ENCODE peak calls at places on chromosomes 4 and X, in seven cellular contexts. Z is fibroblast of lung, P is heart right ventricle, S is tibial artery, B is AG04450, G is AG10803, X is mammary epithelial cell. Q is an unnamed sample.

GRCh38 chr4:1790005-1790404 is 3.1 kb upstream of the FGFR3 start:
- DNase-seq in G (no peak), S (no peak), X (peak), Z (no peak), P (no peak), B (no peak), Q (no peak)

GRCh38 chr4:24871176-24871575 is 41.7 kb downstream of the CCDC149 start:
- DNase-seq in B (no peak), G (no peak), Z (no peak), S (no peak), X (no peak), P (no peak), Q (no peak)

GRCh38 chrX:13938766-13939530 is 90.7 kb downstream of the GEMIN8 start:
- DNase-seq in Z (no peak), P (no peak), G (no peak), S (no peak), B (no peak), X (no peak), Q (no peak)

GRCh38 chr4:21869978-21870745 is 78.4 kb downstream of the KCNIP4 start:
- DNase-seq in G (no peak), B (no peak), P (no peak), S (no peak), Z (no peak), X (peak), Q (no peak)

GRCh38 chr4:78149737-78150136 is 92.6 kb downstream of the FRAS1 start:
- DNase-seq in P (no peak), Z (no peak), B (no peak), G (no peak), S (no peak), X (no peak), Q (no peak)

GRCh38 chrX:155534800-155535199 is 76.4 kb upstream of the F8A3 start:
- DNase-seq in G (no peak), S (no peak), B (no peak), Z (no peak), X (no peak), P (no peak), Q (no peak)

GRCh38 chr4:89245459-89245858 is 62.1 kb downstream of the GPRIN3 start:
- DNase-seq in B (no peak), G (no peak), X (no peak), P (no peak), S (no peak), Z (no peak), Q (no peak)

GRCh38 chr4:103092245-103092644 is 7.4 kb downstream of the BDH2 start:
- DNase-seq in P (no peak), Z (no peak), X (no peak), S (no peak), G (no peak), B (no peak), Q (no peak)

GRCh38 chr4:80137631-80138030 is 59.7 kb upstream of the PRDM8 start:
- DNase-seq in Z (no peak), B (no peak), X (no peak), S (no peak), G (no peak), P (no peak), Q (no peak)

GRCh38 chr4:71235321-71236206 is 103.3 kb upstream of the SLC4A4 start:
- DNase-seq in P (peak), G (no peak), Z (no peak), S (no peak), X (no peak), B (no peak), Q (no peak)

DNA sequence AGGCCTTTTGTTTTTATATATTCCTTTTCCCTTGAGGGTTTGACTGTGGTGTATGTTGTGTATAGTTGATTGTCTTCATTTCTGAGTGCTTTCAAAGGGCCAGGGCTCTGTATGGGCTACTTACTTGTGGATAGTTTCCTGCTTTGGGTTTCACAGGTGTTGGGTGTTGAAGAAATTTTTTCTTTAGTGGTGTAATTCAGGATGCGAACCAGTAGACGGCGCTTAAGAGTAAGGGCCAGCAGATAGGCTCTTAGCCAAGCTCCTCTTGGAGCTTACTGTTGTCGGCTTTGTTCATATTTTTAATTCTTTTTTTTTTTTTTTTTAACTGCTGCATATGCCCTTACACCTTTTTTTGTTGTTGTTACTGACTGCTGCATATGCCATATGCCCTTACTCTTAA is 276.3 kb upstream of the GALNT7 start:
- DNase-seq in S (no peak), P (no peak), X (peak), Z (no peak), B (no peak), G (no peak), Q (no peak)
- TF ChIP-seq CTCF in S (no peak), P (no peak), X (peak), Z (peak), B (peak), G (peak), Q (peak)

DNA sequence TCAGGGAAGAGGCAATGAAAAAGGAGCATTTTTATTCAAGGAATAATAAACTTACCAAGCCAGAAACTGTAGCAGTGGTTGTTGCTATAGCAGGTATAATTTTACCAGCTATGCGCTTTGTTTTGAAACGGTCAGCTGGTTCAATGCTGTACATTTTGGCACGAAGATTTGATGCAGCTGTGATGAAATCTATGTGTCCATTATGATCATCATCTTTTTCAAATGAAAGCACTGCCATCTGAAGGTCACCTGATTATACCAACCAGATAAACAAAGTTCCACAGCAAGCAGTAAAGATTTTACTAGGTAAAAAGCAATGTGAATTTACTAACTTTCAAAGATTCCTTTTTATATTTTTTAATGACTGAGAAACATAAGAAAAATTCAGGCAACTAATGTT is 66.4 kb downstream of the STAP1 start:
- DNase-seq in B (no peak), S (no peak), X (no peak), G (no peak), Z (no peak), P (no peak), Q (no peak)
- TF ChIP-seq CTCF in B (no peak), S (no peak), X (no peak), G (no peak), Z (no peak), P (no peak), Q (no peak)

DNA sequence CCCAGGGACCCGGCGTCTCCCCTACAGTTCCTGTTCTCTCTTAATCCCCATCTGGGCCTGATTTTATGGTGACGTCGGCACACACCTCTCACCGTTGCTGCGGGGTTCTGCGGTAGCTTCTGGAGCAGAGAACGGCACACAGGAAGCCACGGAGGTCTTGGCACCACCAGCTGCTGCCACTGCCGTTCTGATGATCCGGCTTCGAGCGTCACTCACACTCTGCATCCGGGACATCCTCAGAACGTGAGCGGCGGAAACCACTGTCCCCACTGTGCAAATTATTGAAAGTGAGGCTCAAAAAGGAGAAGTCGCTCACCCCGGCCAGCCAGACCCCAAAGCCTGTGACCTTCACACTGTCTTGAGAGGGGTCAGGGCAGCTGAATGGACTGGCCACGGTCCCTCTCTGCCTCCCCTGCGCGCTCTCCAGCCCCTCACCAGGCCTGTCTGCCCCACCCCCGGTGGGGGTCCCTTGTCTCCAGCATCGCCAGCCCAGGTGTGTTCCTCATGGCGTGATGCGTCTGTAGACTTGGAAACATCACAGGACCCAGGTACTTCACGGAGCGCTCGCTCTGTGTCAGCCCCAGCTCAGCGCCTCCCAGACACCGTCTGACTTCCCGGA is 201.1 kb downstream of the AFAP1 start:
- DNase-seq in Z (no peak), G (no peak), X (no peak), B (no peak), P (no peak), S (no peak), Q (no peak)
- TF ChIP-seq CTCF in Z (no peak), G (no peak), X (no peak), B (no peak), P (no peak), S (no peak), Q (no peak)

GRCh38 chrX:114717921-114718320 is 134.0 kb downstream of the HTR2C start:
- DNase-seq in S (no peak), B (no peak), P (no peak), G (no peak), Z (no peak), X (no peak), Q (no peak)
- TF ChIP-seq CTCF in S (no peak), B (no peak), P (no peak), G (peak), Z (no peak), X (no peak), Q (peak)

DNA sequence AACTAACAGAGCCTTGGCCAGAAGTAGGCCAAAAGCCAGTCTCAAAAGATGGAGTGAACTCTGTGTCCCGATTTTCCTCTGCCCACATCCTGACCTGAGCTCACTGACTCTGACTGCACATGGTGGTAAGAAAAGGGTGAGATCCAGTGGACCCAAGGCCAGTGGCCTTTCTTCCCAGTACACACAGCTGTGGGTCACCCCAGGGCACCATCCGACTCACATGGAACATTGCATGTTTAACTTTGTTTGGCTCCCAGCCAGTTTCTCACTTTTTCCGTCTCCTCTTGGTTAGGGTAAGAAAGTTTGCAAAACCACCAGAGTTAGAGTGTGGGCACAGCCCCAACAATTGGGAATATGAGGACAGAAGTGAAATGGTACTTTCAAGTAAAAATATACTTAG is 69.8 kb downstream of the GAB1 start:
- DNase-seq in B (no peak), X (peak), Z (peak), S (peak), P (peak), G (peak), Q (no peak)
- TF ChIP-seq CTCF in B (no peak), X (no peak), Z (no peak), S (no peak), P (no peak), G (no peak), Q (no peak)

GRCh38 chr4:7192252-7193039 is at the start of gene SORCS2:
- DNase-seq in P (peak), Z (peak), S (peak), X (no peak), B (no peak), G (peak), Q (no peak)
- TF ChIP-seq CTCF in P (peak), Z (peak), S (peak), X (peak), B (peak), G (peak), Q (peak)

GRCh38 chrX:34521563-34521962 is 135.5 kb downstream of the TMEM47 start:
- DNase-seq in G (no peak), B (no peak), Z (no peak), P (no peak), S (no peak), X (peak), Q (peak)
- TF ChIP-seq CTCF in G (no peak), B (no peak), Z (no peak), P (no peak), S (no peak), X (peak), Q (peak)

DNA sequence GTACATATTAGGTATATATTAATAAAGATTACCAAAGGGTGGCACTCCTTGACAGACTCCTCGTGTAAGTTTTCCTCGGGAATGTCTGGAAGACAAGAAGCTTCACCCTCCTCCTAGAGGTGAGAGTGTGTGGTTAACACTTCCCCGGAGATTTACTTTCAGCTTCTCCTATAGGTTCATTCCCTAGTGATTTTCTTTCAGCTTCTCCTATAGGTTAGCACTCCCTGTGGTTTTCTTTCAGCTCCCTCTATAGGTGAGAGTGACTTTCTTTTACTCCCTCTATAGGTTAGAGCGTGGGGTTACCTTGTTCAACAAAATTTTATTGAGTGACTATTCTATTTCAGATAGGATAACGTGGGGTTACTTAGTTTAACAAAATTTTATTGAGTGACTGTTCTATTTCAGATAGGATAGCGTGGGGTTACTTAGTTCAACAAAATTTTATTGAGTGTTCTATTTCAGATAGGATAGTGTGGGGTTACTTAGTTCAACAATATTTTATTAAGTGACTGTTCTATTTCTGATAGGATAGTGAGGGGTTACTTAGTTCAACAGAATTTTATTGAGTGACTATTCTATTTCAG is 106.0 kb upstream of the PLAC1 start:
- DNase-seq in P (no peak), B (no peak), G (no peak), X (peak), Z (peak), S (no peak), Q (peak)
- TF ChIP-seq CTCF in P (no peak), B (peak), G (no peak), X (peak), Z (no peak), S (no peak), Q (peak)

DNA sequence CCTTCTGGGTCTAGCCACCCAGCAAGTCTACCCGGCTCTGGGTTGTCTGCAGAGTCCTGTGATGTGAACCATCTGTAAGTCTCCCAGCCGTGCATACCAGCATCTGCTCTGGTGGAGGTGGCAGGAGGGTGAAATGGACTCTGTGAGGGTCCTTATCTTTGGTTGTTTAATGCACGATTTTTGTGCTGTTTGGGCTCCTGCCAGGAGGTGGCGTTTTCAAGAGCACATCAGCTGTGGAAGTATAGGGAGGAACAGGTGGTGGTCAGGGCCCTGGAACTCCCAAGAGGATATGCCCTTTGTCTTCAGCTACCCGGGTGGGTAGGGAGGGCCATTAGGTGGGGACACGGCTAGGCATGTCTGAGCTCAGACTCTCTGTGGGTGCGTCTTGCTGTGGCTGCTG is 66.5 kb upstream of the ZFP42 start:
- DNase-seq in Z (no peak), S (no peak), B (no peak), X (no peak), P (no peak), G (no peak), Q (no peak)
- TF ChIP-seq CTCF in Z (no peak), S (no peak), B (no peak), X (no peak), P (no peak), G (no peak), Q (peak)

Q was measured in HFFc6.